ENCODE peak calls at places on chromosomes 12 and 14, in five cellular contexts. C, G, K, H and R are unnamed samples.

GRCh38 chr14:97046991-97047390 is 249.8 kb downstream of the VRK1 start:
- DNase-seq in C (peak), G (no peak), K (no peak), H (no peak), R (no peak)

GRCh38 chr14:34539407-34540180 is at the start of gene EAPP:
- DNase-seq in C (peak), G (peak), K (peak), H (peak), R (peak)

GRCh38 chr12:130878193-130879185 is 6.6 kb downstream of the RAN start:
- DNase-seq in C (no peak), G (no peak), K (no peak), H (no peak), R (no peak)

GRCh38 chr14:92737206-92737605 is 11.2 kb downstream of the LGMN start:
- DNase-seq in C (no peak), G (no peak), K (no peak), H (no peak), R (peak)

GRCh38 chr12:106980944-106981343 is 6.0 kb downstream of the MTERF2 start:
- DNase-seq in C (no peak), G (no peak), K (no peak), H (peak), R (peak)

GRCh38 chr12:64931981-64932380 is 107.5 kb downstream of the TBC1D30 start:
- DNase-seq in C (no peak), G (no peak), K (no peak), H (no peak), R (no peak)

GRCh38 chr14:89327771-89328212 is 89.2 kb downstream of the FOXN3 start:
- DNase-seq in C (no peak), G (no peak), K (no peak), H (no peak), R (no peak)

GRCh38 chr14:73503648-73504047 is 12.9 kb downstream of the RIOX1 start:
- DNase-seq in C (no peak), G (no peak), K (no peak), H (no peak), R (no peak)

GRCh38 chr14:97978336-97978735 is 1181.2 kb downstream of the VRK1 start:
- DNase-seq in C (peak), G (peak), K (peak), H (peak), R (peak)

GRCh38 chr12:53550595-53550994 is 43.3 kb upstream of the NPFF start:
- DNase-seq in C (no peak), G (no peak), K (no peak), H (no peak), R (no peak)

GRCh38 chr12:11553871-11554533 is 95.5 kb upstream of the ETV6 start:
- DNase-seq in C (peak), G (peak), K (peak), H (no peak), R (peak)

GRCh38 chr12:118061011-118061875 is at the start of gene WSB2:
- DNase-seq in C (peak), G (peak), K (peak), H (peak), R (peak)

GRCh38 chr14:68787235-68787727 is 5.6 kb downstream of the ZFP36L1 start:
- DNase-seq in C (no peak), G (peak), K (peak), H (peak), R (no peak)

GRCh38 chr14:101058571-101058970 is 155.0 kb upstream of the RTL1 start:
- DNase-seq in C (no peak), G (no peak), K (no peak), H (no peak), R (no peak)

GRCh38 chr14:70441641-70442040 is 10.3 kb upstream of the ADAM21 start:
- DNase-seq in C (no peak), G (no peak), K (no peak), H (no peak), R (no peak)

GRCh38 chr12:26246483-26247164 is 51.3 kb downstream of the SSPN start:
- DNase-seq in C (no peak), G (no peak), K (peak), H (no peak), R (peak)

GRCh38 chr12:47794679-47795078 is 21.6 kb downstream of the SLC48A1 start:
- DNase-seq in C (no peak), G (no peak), K (no peak), H (no peak), R (no peak)

GRCh38 chr12:14828896-14829295 is 14.4 kb downstream of the ART4 start:
- DNase-seq in C (no peak), G (no peak), K (no peak), H (no peak), R (no peak)

GRCh38 chr14:100860556-100861187 is 34.8 kb downstream of the MEG3 start:
- DNase-seq in C (no peak), G (no peak), K (no peak), H (peak), R (no peak)

GRCh38 chr12:82174383-82174782 is 183.8 kb downstream of the CCDC59 start:
- DNase-seq in C (no peak), G (no peak), K (no peak), H (no peak), R (no peak)

GRCh38 chr14:21038416-21039058 is 3.6 kb upstream of the RNASE7 start:
- DNase-seq in C (no peak), G (no peak), K (no peak), H (no peak), R (no peak)

GRCh38 chr12:113818833-113819232 is 147.3 kb downstream of the RBM19 start:
- DNase-seq in C (no peak), G (no peak), K (no peak), H (no peak), R (no peak)

GRCh38 chr14:106846218-106846617 is 1319.8 kb downstream of the TMEM121 start:
- DNase-seq in C (no peak), G (no peak), K (no peak), H (no peak), R (no peak)

GRCh38 chr14:81550001-81550642 is 16.5 kb upstream of the SEL1L start:
- DNase-seq in C (no peak), G (no peak), K (no peak), H (no peak), R (no peak)

GRCh38 chr12:59193476-59194050 is 273.3 kb upstream of the LRIG3 start:
- DNase-seq in C (no peak), G (no peak), K (no peak), H (no peak), R (peak)

GRCh38 chr12:103994235-103994634 is 28.6 kb downstream of the TDG start:
- DNase-seq in C (no peak), G (no peak), K (no peak), H (no peak), R (no peak)

GRCh38 chr12:130799051-130799450 is 40.0 kb downstream of the STX2 start:
- DNase-seq in C (no peak), G (no peak), K (no peak), H (no peak), R (no peak)

GRCh38 chr12:123143753-123144461 is 7.0 kb downstream of the PITPNM2 start:
- DNase-seq in C (no peak), G (no peak), K (no peak), H (no peak), R (no peak)
- H3K27ac ChIP-seq in C (no peak), G (peak), K (no peak), H (peak), R (peak)

GRCh38 chr12:3553221-3553620 is 62.2 kb downstream of the PRMT8 start:
- DNase-seq in C (no peak), G (no peak), K (no peak), H (no peak), R (no peak)

GRCh38 chr12:3552726-3553045 is 61.7 kb downstream of the PRMT8 start:
- DNase-seq in C (no peak), G (no peak), K (no peak), H (no peak), R (no peak)

GRCh38 chr12:3551976-3552725 is 61.1 kb downstream of the PRMT8 start:
- DNase-seq in C (no peak), G (no peak), K (no peak), H (no peak), R (no peak)

GRCh38 chr12:3554547-3555115 is 63.6 kb downstream of the PRMT8 start:
- DNase-seq in C (no peak), G (no peak), K (no peak), H (no peak), R (no peak)

GRCh38 chr12:3553681-3554546 is 62.9 kb downstream of the PRMT8 start:
- DNase-seq in C (no peak), G (no peak), K (no peak), H (no peak), R (no peak)
- TF ChIP-seq CTCF in C (no peak), G (no peak), K (no peak), H (no peak), R (no peak)

GRCh38 chr12:128932521-128932920 is 79.2 kb downstream of the GLT1D1 start:
- DNase-seq in C (no peak), G (no peak), K (no peak), H (no peak), R (no peak)
- TF ChIP-seq POLR2A in C (no peak), G (no peak), K (no peak), H (no peak), R (no peak)

GRCh38 chr14:75609606-75610476 is 31.4 kb downstream of the FLVCR2 start:
- DNase-seq in C (no peak), G (no peak), K (no peak), H (no peak), R (peak)

GRCh38 chr14:75612157-75612556 is 33.7 kb downstream of the FLVCR2 start:
- DNase-seq in C (no peak), G (no peak), K (no peak), H (no peak), R (no peak)

GRCh38 chr14:75615200-75615599 is 36.8 kb downstream of the FLVCR2 start:
- DNase-seq in C (no peak), G (no peak), K (no peak), H (no peak), R (no peak)

GRCh38 chr14:75610839-75611238 is 32.4 kb downstream of the FLVCR2 start:
- DNase-seq in C (no peak), G (no peak), K (no peak), H (no peak), R (peak)

DNA sequence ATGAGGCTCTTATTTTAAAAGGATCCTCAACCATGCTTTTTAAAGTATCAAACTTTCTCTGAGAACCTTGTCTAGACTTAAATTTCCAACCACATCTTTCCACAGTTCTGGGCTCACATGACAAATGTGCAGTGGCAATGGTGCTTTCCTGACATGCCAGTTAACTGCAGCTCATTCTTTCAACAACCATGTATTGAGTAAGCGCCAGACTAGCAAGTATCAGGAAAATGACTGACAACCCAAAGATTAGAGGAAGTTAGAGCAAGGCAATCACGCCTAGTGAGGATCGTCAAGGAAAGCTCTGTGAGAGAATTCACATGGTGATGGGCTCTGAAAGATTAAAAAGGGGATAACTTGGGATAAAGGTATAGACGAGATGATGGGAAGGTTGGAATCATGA is 35.8 kb downstream of the FLVCR2 start:
- DNase-seq in C (no peak), G (no peak), K (no peak), H (no peak), R (no peak)
- H3K27ac ChIP-seq in C (no peak), G (no peak), K (no peak), H (no peak), R (no peak)

DNA sequence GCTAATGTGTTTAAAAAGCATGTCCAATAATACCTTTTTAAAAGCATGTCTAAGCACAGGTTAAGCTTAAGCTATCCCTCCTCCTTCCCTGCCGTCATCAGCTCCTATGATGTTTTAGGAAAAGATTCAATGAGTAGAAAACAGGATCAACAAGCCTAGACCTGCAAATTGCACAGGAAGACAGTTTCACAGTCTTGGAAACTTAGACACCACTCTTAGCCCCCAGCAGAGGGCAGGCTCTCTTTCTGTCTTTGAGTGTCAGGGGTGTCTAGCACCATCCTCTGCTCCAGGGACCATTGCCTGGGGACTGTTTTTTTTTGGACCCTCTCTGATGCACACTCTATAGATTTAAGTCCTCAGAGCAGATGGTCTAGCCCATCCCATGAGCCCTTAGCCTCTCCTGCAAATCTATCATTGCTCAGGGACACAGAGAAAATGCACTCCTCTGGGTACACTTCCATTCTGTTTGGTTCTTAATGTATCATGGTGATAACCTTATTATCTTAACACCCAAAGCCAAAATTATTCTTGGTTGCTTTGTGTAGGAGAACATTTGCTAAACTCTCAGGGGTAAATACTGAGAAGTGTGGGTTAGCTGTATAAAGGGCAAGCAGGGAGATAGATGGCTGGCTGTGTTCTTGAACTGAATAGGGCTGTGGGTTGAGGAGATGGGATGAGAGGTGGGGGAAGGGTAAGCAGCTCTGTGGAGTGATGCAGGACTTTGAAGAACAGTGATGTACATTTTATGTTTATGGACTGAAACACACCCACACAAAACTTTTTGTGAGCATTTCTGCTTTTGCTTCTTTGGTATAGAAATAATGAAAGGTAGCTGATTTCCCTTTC is 259.9 kb upstream of the DDHD1 start:
- DNase-seq in C (no peak), G (no peak), K (no peak), H (no peak), R (no peak)
- TF ChIP-seq CTCF in C (no peak), G (no peak), K (no peak), H (no peak), R (peak)

GRCh38 chr12:9870311-9870866 is 1.2 kb upstream of the CLEC2B start:
- DNase-seq in C (no peak), G (no peak), K (no peak), H (no peak), R (no peak)

GRCh38 chr12:9867531-9867930 is 1.6 kb downstream of the CLEC2B start:
- DNase-seq in C (no peak), G (no peak), K (no peak), H (no peak), R (no peak)

GRCh38 chr12:9868951-9869306 is 225 bp downstream of the CLEC2B start:
- DNase-seq in C (no peak), G (no peak), K (no peak), H (no peak), R (no peak)

GRCh38 chr12:9868271-9868815 is 811 bp downstream of the CLEC2B start:
- DNase-seq in C (no peak), G (no peak), K (no peak), H (no peak), R (no peak)

DNA sequence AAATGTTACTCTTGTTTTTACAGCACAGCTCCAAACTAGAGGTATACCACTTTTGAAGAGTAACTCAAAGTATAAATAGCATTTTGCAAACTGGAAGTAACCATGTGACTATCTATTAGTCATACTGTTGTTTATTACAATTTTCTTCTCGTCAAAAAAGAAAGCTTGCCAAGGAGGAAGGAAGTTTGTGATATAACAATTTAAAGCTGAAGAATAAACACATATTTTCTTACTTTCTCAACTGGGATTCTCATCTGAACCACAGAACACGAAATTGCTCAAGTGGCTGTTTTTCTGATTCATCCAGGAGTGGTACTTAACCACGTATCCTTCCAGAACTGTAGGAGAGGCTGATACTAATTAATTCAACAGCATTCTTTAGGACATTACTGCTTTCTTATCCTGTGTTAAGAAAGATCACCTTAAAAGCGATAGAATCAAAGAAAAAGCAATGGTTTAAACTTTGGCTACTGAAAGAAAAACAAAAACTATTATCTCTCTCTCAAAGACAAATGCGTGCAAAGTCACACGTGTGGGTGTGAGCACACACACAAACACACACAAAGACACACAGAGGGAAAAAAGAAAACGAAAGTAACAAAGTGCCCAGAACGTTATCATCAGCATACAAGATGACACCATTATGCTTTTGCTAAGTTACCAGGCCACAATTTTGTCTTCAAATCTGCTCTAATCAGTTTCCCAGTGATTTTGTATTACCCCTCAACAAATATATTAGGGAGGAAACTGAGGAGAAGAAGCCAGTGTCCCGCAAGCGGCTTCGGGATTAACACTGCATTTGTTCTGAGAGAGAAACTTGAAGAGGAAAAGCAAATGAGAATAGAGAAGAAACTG is at the start of gene CLEC2B:
- DNase-seq in C (no peak), G (peak), K (no peak), H (no peak), R (no peak)
- TF ChIP-seq POLR2A in C (peak), G (peak), K (no peak), H (peak), R (no peak)

DNA sequence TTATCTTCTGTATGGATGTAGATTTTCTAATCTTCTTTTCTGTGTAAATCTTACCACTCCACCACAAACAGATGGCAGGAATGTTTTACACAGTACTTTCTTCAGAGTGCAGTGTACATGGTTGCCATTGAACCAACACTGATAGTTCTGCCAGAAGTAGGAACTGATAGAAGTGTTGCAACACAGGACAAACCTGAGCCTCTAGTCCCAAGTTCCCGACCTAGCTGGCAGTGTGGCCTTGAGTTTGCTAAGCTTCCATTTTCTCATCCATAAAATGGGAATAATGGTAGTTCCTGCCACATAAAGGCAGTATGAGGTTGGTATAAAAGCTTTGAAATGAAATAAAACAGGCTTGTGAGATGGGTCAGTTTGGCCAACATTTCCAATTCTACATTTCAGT is 50.8 kb upstream of the SAV1 start:
- DNase-seq in C (no peak), G (no peak), K (no peak), H (no peak), R (no peak)
- H3K27ac ChIP-seq in C (no peak), G (no peak), K (no peak), H (no peak), R (no peak)

DNA sequence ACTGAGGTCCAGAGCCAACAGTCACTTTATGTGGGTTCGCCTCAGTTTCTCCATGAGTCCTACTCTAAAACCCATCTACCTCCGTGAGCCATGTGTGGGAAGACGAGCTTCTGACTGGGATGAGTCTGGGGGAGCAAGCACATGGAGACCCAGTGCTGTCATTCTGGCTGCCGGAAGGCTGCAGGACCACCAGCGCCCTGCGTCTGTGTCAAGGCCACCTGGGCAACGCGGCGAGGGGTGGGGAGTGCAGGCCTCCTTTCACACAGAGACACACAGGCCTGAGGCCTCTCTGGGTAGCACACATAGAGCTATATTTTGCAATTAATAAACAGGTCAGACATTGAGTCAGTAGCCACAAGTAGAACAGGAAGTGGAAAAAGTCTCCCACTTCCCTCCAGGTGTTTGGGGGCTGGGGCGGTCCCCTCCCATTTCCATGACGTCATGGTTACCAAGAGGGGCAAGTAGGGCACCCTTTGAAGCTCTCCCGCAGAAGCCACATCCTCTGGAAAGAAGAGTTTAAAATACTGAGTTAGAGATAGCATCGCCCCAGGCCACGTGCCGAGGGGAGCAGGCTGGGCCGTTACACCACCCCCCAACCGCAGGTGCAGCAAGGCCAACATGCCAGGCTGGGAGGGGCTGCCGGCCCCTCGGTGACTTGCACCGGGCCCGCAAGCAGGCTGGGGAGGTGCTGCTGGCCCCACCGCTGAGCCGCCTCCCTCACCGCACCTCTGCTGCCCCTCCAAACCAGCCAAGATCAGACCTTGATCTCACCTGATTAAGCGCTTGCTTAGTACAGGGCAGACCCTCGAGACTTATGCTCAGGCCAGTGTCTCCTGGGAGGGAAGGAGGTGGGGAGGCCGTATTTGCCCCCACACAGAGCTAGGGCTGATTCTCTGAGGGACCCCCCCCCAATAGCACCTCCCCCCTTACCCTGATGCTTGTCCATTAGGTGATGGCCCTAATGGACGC is 32.7 kb downstream of the DAD1 start:
- DNase-seq in C (peak), G (peak), K (peak), H (no peak), R (peak)
- TF ChIP-seq CTCF in C (no peak), G (no peak), K (no peak), H (no peak), R (no peak)